ENCODE peak calls at places on chromosome 6, in four cellular contexts. One of them, this sample, is unnamed.

GRCh38 chr6:90846824-90847223 is 260.0 kb upstream of the MAP3K7 start:
- DNase-seq in H1: no peak
- DNase-seq in HepG2: no peak
- DNase-seq in GM12878: no peak
- DNase-seq in this sample: no peak

GRCh38 chr6:157521665-157522335 is 140.8 kb downstream of the ZDHHC14 start:
- DNase-seq in H1: no peak
- DNase-seq in HepG2: no peak
- DNase-seq in GM12878: no peak
- DNase-seq in this sample: no peak

GRCh38 chr6:65900928-65901327 is 193.9 kb upstream of the EYS start:
- DNase-seq in H1: no peak
- DNase-seq in HepG2: no peak
- DNase-seq in GM12878: no peak
- DNase-seq in this sample: no peak

GRCh38 chr6:42279966-42280629 is 62.4 kb upstream of the MRPS10 start:
- DNase-seq in H1: no peak
- DNase-seq in HepG2: no peak
- DNase-seq in GM12878: no peak
- DNase-seq in this sample: no peak

GRCh38 chr6:30955367-30956042 is 14.7 kb downstream of the MUCL3 start:
- DNase-seq in H1: peak
- DNase-seq in HepG2: no peak
- DNase-seq in GM12878: peak
- DNase-seq in this sample: peak

GRCh38 chr6:89745728-89746127 is 73.9 kb downstream of the MDN1 start:
- DNase-seq in H1: no peak
- DNase-seq in HepG2: no peak
- DNase-seq in GM12878: no peak
- DNase-seq in this sample: no peak

GRCh38 chr6:38279423-38279822 is 360.3 kb downstream of the BTBD9 start:
- DNase-seq in H1: no peak
- DNase-seq in HepG2: no peak
- DNase-seq in GM12878: no peak
- DNase-seq in this sample: no peak

GRCh38 chr6:17212541-17213371 is 68.4 kb upstream of the RBM24 start:
- DNase-seq in H1: no peak
- DNase-seq in HepG2: no peak
- DNase-seq in GM12878: no peak
- DNase-seq in this sample: no peak

GRCh38 chr6:112475083-112475482 is 128.0 kb downstream of the RFPL4B start:
- DNase-seq in H1: no peak
- DNase-seq in HepG2: no peak
- DNase-seq in GM12878: no peak
- DNase-seq in this sample: no peak

GRCh38 chr6:44223471-44224153 is at the start of gene SLC29A1:
- DNase-seq in H1: peak
- DNase-seq in HepG2: peak
- DNase-seq in GM12878: no peak
- DNase-seq in this sample: peak

GRCh38 chr6:153215242-153215641 is 84.2 kb upstream of the RGS17 start:
- DNase-seq in H1: no peak
- DNase-seq in HepG2: no peak
- DNase-seq in GM12878: no peak
- DNase-seq in this sample: no peak
- TF ChIP-seq HDAC6 in H1: no peak
- TF ChIP-seq HDAC6 in HepG2: no peak
- TF ChIP-seq HDAC6 in GM12878: no peak
- TF ChIP-seq HDAC6 in this sample: no peak

GRCh38 chr6:1669996-1670395 is 60.3 kb downstream of the FOXC1 start:
- DNase-seq in H1: no peak
- DNase-seq in HepG2: no peak
- DNase-seq in GM12878: peak
- DNase-seq in this sample: no peak

GRCh38 chr6:1667805-1668175 is 58.1 kb downstream of the FOXC1 start:
- DNase-seq in H1: no peak
- DNase-seq in HepG2: no peak
- DNase-seq in GM12878: no peak
- DNase-seq in this sample: no peak

GRCh38 chr6:1670711-1671462 is 61.2 kb downstream of the FOXC1 start:
- DNase-seq in H1: no peak
- DNase-seq in HepG2: no peak
- DNase-seq in GM12878: peak
- DNase-seq in this sample: no peak

GRCh38 chr6:1665214-1665613 is 55.5 kb downstream of the FOXC1 start:
- DNase-seq in H1: no peak
- DNase-seq in HepG2: no peak
- DNase-seq in GM12878: peak
- DNase-seq in this sample: no peak

DNA sequence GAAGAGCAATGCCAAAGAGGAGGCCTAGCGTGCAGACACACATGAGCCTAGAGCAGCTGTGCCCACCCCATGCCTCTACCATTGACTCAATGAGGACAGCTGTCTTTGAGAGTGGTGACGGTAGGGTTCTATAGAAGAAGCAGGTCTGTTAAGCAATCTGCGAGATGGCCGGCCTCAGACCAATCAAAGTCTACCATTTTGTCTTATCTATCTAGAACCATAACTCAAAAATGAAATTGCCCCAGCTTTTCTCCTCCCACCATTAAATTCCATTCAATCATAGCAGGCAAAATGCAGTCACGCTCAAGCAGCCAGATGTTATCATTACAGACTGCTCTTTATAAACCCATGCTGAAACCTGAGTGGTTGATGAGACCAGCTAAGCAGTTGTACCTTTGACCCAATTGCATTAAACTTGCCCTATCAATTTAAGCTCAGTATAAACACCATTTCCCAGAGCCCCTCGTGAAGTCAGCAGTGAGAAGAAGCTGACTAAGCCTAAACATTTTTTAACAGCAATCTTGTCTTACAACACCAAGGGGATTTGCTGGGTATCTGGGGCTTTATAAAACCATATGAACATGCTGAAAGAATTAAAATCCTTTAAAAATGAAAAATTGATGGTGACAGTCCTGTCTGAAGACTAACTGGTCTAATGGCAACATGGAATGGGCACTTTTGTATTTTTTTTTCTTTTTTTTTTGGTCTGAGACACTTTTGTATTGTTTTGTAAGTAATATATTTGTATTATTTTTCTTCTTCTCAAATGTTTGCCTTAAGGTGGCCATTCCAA is 57.5 kb downstream of the FOXC1 start:
- DNase-seq in H1: no peak
- DNase-seq in HepG2: no peak
- DNase-seq in GM12878: no peak
- DNase-seq in this sample: no peak
- TF ChIP-seq HDAC6 in H1: no peak
- TF ChIP-seq HDAC6 in HepG2: no peak
- TF ChIP-seq HDAC6 in GM12878: no peak
- TF ChIP-seq HDAC6 in this sample: no peak

GRCh38 chr6:168041928-168042327 is 37.1 kb downstream of the FRMD1 start:
- DNase-seq in H1: peak
- DNase-seq in HepG2: no peak
- DNase-seq in GM12878: no peak
- DNase-seq in this sample: no peak
- TF ChIP-seq HDAC6 in H1: no peak
- TF ChIP-seq HDAC6 in HepG2: no peak
- TF ChIP-seq HDAC6 in GM12878: no peak
- TF ChIP-seq HDAC6 in this sample: no peak

DNA sequence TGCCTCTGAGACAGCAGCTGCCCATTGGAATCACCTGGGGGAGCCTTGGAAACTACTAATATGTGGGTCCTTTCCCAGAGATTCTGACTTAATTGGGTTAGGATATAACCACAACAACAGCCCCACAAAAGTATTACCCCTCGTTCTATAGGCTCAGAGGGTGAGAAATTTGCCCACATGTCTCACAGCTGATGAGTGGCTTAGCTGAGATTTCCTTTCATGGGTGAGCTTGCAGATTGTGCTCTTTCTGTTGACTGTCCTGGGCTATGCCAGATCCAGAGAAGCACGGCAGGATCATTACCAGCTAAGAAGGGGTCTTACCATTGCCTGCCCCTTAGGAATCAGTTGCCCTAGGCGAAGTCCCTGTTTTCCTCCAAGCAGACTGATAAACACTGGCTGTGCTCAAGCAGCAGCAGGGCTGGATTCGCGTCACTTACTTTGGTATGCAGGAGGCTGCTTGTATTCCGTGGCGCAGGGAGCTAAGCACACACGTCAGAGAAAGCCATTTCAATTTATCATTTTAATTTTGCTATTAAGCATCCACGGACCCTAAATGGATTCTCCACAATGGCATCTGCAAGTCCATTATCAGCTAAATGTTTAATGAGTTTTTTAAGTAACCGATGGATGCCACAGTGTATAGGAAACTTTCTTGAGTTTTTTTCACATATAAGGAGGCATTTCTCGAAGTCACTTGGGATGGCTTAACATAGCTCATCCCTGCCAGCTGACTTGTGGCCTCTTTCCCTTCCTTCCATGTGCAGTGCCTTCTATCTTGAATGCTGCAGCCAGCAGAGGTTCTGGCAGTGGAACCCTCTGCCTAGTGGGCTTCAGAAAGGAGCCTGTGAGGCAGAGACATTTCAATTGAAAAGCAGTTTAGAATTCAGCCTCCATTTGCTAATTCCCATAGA is 51.6 kb downstream of the AKAP12 start:
- DNase-seq in H1: no peak
- DNase-seq in HepG2: no peak
- DNase-seq in GM12878: no peak
- DNase-seq in this sample: no peak
- TF ChIP-seq HDAC6 in H1: no peak
- TF ChIP-seq HDAC6 in HepG2: no peak
- TF ChIP-seq HDAC6 in GM12878: no peak
- TF ChIP-seq HDAC6 in this sample: no peak

DNA sequence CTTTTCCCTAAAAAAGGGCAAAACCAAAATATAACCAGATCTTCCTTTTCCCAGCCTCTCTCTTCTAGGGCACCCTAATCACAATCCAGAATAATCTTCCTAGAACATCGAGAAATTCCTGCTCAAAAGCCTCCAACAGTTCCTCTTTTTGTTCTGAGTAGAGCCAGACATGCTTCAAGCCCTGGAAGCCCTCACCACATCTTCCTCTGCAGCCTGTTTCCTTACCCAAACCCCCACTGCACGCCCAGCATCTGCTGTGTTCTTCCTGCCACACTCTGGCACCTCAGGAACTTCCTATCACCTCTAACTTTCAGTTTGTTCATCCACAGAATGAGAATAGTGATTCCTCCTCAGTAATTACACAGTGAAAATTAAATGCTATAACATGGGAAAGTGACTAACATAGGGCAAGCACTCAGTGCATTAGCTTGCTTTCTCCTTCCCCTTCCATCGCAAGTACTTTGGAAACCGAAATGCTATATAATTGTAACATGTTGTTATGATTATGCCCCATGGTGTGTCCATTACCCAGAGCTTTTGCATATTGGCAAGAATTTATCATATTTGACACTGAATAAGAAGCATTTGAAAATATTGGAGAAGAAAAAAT is 26.3 kb downstream of the C6orf89 start:
- DNase-seq in H1: no peak
- DNase-seq in HepG2: no peak
- DNase-seq in GM12878: peak
- DNase-seq in this sample: no peak
- TF ChIP-seq HDAC6 in H1: no peak
- TF ChIP-seq HDAC6 in HepG2: no peak
- TF ChIP-seq HDAC6 in GM12878: no peak
- TF ChIP-seq HDAC6 in this sample: no peak

GRCh38 chr6:138492871-138493270 is 6.4 kb downstream of the NHSL1 start:
- DNase-seq in H1: no peak
- DNase-seq in HepG2: no peak
- DNase-seq in GM12878: no peak
- DNase-seq in this sample: no peak
- TF ChIP-seq HDAC6 in H1: no peak
- TF ChIP-seq HDAC6 in HepG2: no peak
- TF ChIP-seq HDAC6 in GM12878: no peak
- TF ChIP-seq HDAC6 in this sample: no peak

GRCh38 chr6:141482773-141483172 is 650.0 kb upstream of the GJE1 start:
- DNase-seq in H1: no peak
- DNase-seq in HepG2: no peak
- DNase-seq in GM12878: no peak
- DNase-seq in this sample: no peak

GRCh38 chr6:141486942-141487341 is 645.8 kb upstream of the GJE1 start:
- DNase-seq in H1: no peak
- DNase-seq in HepG2: no peak
- DNase-seq in GM12878: no peak
- DNase-seq in this sample: no peak

GRCh38 chr6:141484726-141485125 is 648.0 kb upstream of the GJE1 start:
- DNase-seq in H1: no peak
- DNase-seq in HepG2: peak
- DNase-seq in GM12878: peak
- DNase-seq in this sample: no peak

GRCh38 chr6:141488466-141488865 is 644.3 kb upstream of the GJE1 start:
- DNase-seq in H1: no peak
- DNase-seq in HepG2: no peak
- DNase-seq in GM12878: no peak
- DNase-seq in this sample: no peak

DNA sequence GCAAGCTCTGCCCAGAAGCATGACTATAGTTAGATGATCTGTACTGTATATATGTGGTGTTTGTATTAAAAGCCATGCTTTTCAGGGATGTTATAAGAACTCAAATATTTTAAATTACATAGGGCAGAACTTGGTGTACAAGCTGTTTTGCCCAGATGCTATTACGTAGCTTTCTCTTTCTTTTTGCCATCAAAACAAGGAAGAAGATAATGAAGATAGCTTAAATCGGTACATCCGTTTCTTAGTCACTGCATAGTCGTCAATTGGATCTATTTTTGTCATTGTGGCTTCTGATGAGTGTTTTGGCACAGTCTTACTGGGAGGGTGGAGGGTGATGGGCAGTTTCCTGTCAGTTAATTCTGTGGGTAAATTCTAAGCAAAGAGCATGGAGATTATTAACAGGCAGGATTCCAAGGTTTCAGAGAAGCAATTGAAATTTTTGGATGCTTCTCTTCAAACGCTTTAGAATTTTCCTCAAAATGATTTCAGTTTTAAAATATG is 649.1 kb upstream of the GJE1 start:
- DNase-seq in H1: no peak
- DNase-seq in HepG2: no peak
- DNase-seq in GM12878: peak
- DNase-seq in this sample: no peak
- TF ChIP-seq HDAC6 in H1: no peak
- TF ChIP-seq HDAC6 in HepG2: no peak
- TF ChIP-seq HDAC6 in GM12878: no peak
- TF ChIP-seq HDAC6 in this sample: no peak

This sample was measured in K562.